ENCODE peak calls at places on chromosomes 1 and 21, in nine cellular contexts. One of them, this sample, is unnamed.

GRCh38 chr1:22330092-22330762 is 121.4 kb upstream of the ZBTB40 start:
- DNase-seq in A549: no peak
- DNase-seq in GM12878: no peak
- DNase-seq in SK-N-SH: no peak
- DNase-seq in GM23338: no peak
- DNase-seq in HL-60: no peak
- DNase-seq in K562: no peak
- DNase-seq in HCT116: no peak
- DNase-seq in HepG2: no peak
- DNase-seq in this sample: no peak

GRCh38 chr21:14759285-14759684 is 213.2 kb upstream of the SAMSN1 start:
- DNase-seq in K562: no peak
- DNase-seq in SK-N-SH: no peak
- DNase-seq in HL-60: no peak
- DNase-seq in HCT116: no peak
- DNase-seq in GM12878: no peak
- DNase-seq in HepG2: no peak
- DNase-seq in A549: no peak
- DNase-seq in GM23338: no peak
- DNase-seq in this sample: no peak

GRCh38 chr1:183163311-183163710 is 22.8 kb upstream of the LAMC2 start:
- DNase-seq in GM23338: no peak
- DNase-seq in GM12878: no peak
- DNase-seq in A549: peak; percentile 68
- DNase-seq in K562: no peak
- DNase-seq in HL-60: no peak
- DNase-seq in HepG2: no peak
- DNase-seq in SK-N-SH: no peak
- DNase-seq in HCT116: peak; percentile 80
- DNase-seq in this sample: peak; percentile 87

GRCh38 chr1:206471993-206472392 is 1.7 kb downstream of the IKBKE start:
- DNase-seq in GM23338: no peak
- DNase-seq in GM12878: no peak
- DNase-seq in HepG2: no peak
- DNase-seq in HCT116: no peak
- DNase-seq in HL-60: no peak
- DNase-seq in K562: no peak
- DNase-seq in A549: no peak
- DNase-seq in SK-N-SH: no peak
- DNase-seq in this sample: no peak

GRCh38 chr1:18481921-18482701 is 1.4 kb downstream of the KLHDC7A start:
- DNase-seq in HCT116: no peak
- DNase-seq in GM23338: no peak
- DNase-seq in SK-N-SH: peak; percentile 61
- DNase-seq in HL-60: no peak
- DNase-seq in GM12878: no peak
- DNase-seq in K562: no peak
- DNase-seq in HepG2: no peak
- DNase-seq in A549: no peak
- DNase-seq in this sample: no peak

GRCh38 chr1:109167114-109167513 is 46.6 kb upstream of the SARS1 start:
- DNase-seq in HL-60: no peak
- DNase-seq in SK-N-SH: no peak
- DNase-seq in GM23338: no peak
- DNase-seq in A549: no peak
- DNase-seq in HepG2: no peak
- DNase-seq in HCT116: no peak
- DNase-seq in GM12878: peak; percentile 74
- DNase-seq in K562: no peak
- DNase-seq in this sample: no peak

GRCh38 chr1:206507395-206508129 is at the start of gene RASSF5:
- DNase-seq in GM12878: no peak
- DNase-seq in K562: peak; percentile 65
- DNase-seq in GM23338: peak; percentile 90
- DNase-seq in HL-60: peak; percentile 41
- DNase-seq in HepG2: no peak
- DNase-seq in A549: peak; percentile 73
- DNase-seq in HCT116: no peak
- DNase-seq in SK-N-SH: peak; percentile 77
- DNase-seq in this sample: no peak

GRCh38 chr1:6688757-6689156 is 12.9 kb downstream of the DNAJC11 start:
- DNase-seq in HCT116: no peak
- DNase-seq in A549: no peak
- DNase-seq in HL-60: no peak
- DNase-seq in GM12878: no peak
- DNase-seq in GM23338: no peak
- DNase-seq in SK-N-SH: no peak
- DNase-seq in HepG2: no peak
- DNase-seq in K562: no peak
- DNase-seq in this sample: no peak

GRCh38 chr1:153627797-153628626 is at the start of gene S100A1:
- DNase-seq in GM12878: no peak
- DNase-seq in HCT116: no peak
- DNase-seq in HL-60: no peak
- DNase-seq in A549: no peak
- DNase-seq in K562: peak; percentile 86
- DNase-seq in GM23338: no peak
- DNase-seq in HepG2: peak; percentile 72
- DNase-seq in SK-N-SH: no peak
- DNase-seq in this sample: no peak

GRCh38 chr1:58713841-58714240 is 14.0 kb upstream of the MYSM1 start:
- DNase-seq in GM12878: no peak
- DNase-seq in HL-60: no peak
- DNase-seq in SK-N-SH: no peak
- DNase-seq in HepG2: no peak
- DNase-seq in K562: no peak
- DNase-seq in HCT116: no peak
- DNase-seq in GM23338: no peak
- DNase-seq in A549: no peak
- DNase-seq in this sample: no peak

GRCh38 chr1:156310962-156311361 is 11.9 kb upstream of the VHLL start:
- DNase-seq in GM12878: no peak
- DNase-seq in HCT116: no peak
- DNase-seq in HepG2: no peak
- DNase-seq in HL-60: peak; percentile 89
- DNase-seq in K562: no peak
- DNase-seq in SK-N-SH: no peak
- DNase-seq in A549: no peak
- DNase-seq in GM23338: no peak
- DNase-seq in this sample: no peak

GRCh38 chr1:156303241-156303640 is 4.1 kb upstream of the VHLL start:
- DNase-seq in K562: no peak
- DNase-seq in SK-N-SH: no peak
- DNase-seq in GM12878: no peak
- DNase-seq in GM23338: no peak
- DNase-seq in HepG2: no peak
- DNase-seq in A549: no peak
- DNase-seq in HCT116: no peak
- DNase-seq in HL-60: no peak
- DNase-seq in this sample: no peak

DNA sequence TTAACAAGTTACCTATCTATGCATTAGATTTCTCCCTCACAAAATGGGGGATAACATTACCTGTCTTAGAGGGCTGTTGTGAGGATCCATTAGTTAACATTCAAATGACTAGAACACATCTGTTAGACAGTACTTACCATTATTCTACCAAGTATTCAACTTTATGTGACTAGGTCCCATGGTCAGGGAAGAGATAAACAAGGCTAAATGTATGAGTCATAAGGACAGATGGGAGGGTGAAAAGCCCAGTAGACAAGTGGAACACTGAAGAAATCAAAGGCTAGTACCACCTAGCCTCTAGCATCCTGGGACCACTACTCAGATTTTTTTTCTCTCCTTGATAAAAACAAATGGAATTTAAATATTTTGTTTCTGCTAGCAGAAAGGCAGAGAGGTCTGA is 9.0 kb upstream of the VHLL start:
- DNase-seq in GM12878: no peak
- DNase-seq in K562: no peak
- DNase-seq in GM23338: no peak
- DNase-seq in SK-N-SH: no peak
- DNase-seq in A549: no peak
- DNase-seq in HCT116: no peak
- DNase-seq in HepG2: no peak
- DNase-seq in HL-60: no peak
- DNase-seq in this sample: no peak
- TF ChIP-seq REST in GM12878: no peak
- TF ChIP-seq REST in K562: no peak
- TF ChIP-seq REST in GM23338: no peak
- TF ChIP-seq REST in SK-N-SH: no peak
- TF ChIP-seq REST in A549: no peak
- TF ChIP-seq REST in HCT116: no peak
- TF ChIP-seq REST in HepG2: no peak
- TF ChIP-seq REST in HL-60: no peak
- TF ChIP-seq REST in this sample: no peak

DNA sequence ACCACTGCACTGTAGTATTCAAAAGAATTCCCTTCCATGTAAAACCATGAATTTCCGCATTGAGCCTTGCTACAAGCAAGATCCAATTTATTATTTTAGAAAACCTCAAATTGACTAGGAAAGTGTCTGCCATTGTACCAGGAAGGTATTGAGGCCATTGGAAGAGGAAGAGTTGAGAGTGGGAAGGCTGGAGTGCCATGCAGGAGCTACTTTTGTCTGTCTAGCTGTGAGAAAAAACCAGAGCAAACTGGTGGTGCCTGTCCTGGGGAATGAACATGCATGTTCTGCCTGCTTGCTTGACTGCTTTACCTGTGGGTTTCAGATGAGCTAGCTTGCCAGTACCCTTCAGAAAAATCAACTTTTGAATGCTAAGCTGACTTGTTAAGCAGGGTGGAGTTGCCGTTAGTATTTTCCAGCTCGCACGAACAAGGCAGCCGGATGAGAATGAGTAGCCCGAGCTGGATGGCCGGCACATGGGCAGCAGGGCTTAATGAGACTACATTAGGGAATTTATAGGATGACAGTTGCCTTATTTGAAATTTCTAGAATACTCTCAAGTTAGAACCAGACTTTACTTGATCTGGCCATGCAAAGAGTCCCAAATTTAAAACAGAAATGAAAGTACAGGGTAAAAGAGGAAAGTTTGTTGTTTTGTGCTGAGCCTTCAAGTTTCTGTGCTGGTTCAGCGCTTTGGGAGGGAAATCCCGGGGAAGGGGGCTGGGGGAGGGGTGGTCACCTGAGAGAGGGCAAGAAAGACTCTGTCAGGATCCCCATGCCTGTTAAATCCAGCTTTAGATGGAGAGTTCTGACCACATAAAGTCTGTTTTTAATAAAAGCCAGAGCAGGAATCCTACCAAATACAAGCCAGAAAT is 29.6 kb upstream of the C1orf105 start:
- DNase-seq in K562: no peak
- DNase-seq in GM12878: peak; percentile 96
- DNase-seq in GM23338: peak; percentile 46
- DNase-seq in A549: no peak
- DNase-seq in HepG2: no peak
- DNase-seq in HCT116: no peak
- DNase-seq in HL-60: no peak
- DNase-seq in SK-N-SH: no peak
- DNase-seq in this sample: no peak
- TF ChIP-seq REST in K562: no peak
- TF ChIP-seq REST in GM12878: no peak
- TF ChIP-seq REST in GM23338: no peak
- TF ChIP-seq REST in A549: no peak
- TF ChIP-seq REST in HepG2: no peak
- TF ChIP-seq REST in HCT116: no peak
- TF ChIP-seq REST in HL-60: no peak
- TF ChIP-seq REST in SK-N-SH: no peak
- TF ChIP-seq REST in this sample: no peak

GRCh38 chr1:226506021-226506420 is 42.5 kb upstream of the STUM start:
- DNase-seq in HL-60: no peak
- DNase-seq in GM23338: no peak
- DNase-seq in GM12878: no peak
- DNase-seq in A549: no peak
- DNase-seq in HepG2: no peak
- DNase-seq in HCT116: no peak
- DNase-seq in SK-N-SH: no peak
- DNase-seq in K562: no peak
- DNase-seq in this sample: no peak

GRCh38 chr1:226506921-226507320 is 41.6 kb upstream of the STUM start:
- DNase-seq in HepG2: no peak
- DNase-seq in A549: no peak
- DNase-seq in GM23338: no peak
- DNase-seq in HCT116: no peak
- DNase-seq in SK-N-SH: no peak
- DNase-seq in HL-60: no peak
- DNase-seq in K562: no peak
- DNase-seq in GM12878: no peak
- DNase-seq in this sample: no peak

GRCh38 chr1:226511296-226511695 is 37.3 kb upstream of the STUM start:
- DNase-seq in HepG2: no peak
- DNase-seq in A549: no peak
- DNase-seq in SK-N-SH: no peak
- DNase-seq in GM12878: no peak
- DNase-seq in K562: no peak
- DNase-seq in GM23338: no peak
- DNase-seq in HCT116: no peak
- DNase-seq in HL-60: no peak
- DNase-seq in this sample: no peak

GRCh38 chr1:226512076-226512728 is 36.4 kb upstream of the STUM start:
- DNase-seq in HCT116: no peak
- DNase-seq in GM23338: no peak
- DNase-seq in K562: no peak
- DNase-seq in SK-N-SH: no peak
- DNase-seq in A549: no peak
- DNase-seq in HepG2: no peak
- DNase-seq in GM12878: no peak
- DNase-seq in HL-60: no peak
- DNase-seq in this sample: no peak

GRCh38 chr1:226510453-226510852 is 38.1 kb upstream of the STUM start:
- DNase-seq in HCT116: no peak
- DNase-seq in A549: no peak
- DNase-seq in K562: no peak
- DNase-seq in HepG2: no peak
- DNase-seq in SK-N-SH: no peak
- DNase-seq in GM12878: no peak
- DNase-seq in GM23338: no peak
- DNase-seq in HL-60: no peak
- DNase-seq in this sample: no peak
- TF ChIP-seq REST in HCT116: no peak
- TF ChIP-seq REST in A549: no peak
- TF ChIP-seq REST in K562: no peak
- TF ChIP-seq REST in HepG2: no peak
- TF ChIP-seq REST in SK-N-SH: no peak
- TF ChIP-seq REST in GM12878: no peak
- TF ChIP-seq REST in GM23338: no peak
- TF ChIP-seq REST in HL-60: no peak
- TF ChIP-seq REST in this sample: no peak

DNA sequence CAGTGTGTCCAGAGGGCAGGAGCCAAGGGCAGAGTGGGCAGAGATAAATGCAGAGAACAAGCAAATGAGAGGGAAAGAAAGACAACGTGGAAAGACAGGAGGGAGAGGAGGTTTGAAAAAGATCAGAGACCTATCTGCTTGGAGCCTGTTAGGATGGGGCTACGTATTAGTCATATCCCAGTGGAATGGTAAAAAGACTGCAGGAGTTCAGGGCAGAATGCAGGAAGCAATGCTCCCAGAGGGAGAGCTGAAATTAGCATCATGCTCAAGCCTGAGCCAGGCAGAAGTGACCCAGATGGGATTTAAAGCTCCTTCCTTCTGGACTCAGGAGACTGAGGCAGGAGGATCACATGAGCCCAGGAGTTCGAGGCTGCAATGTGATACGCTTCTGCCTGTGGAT is 261.3 kb upstream of the CHRM3 start:
- DNase-seq in K562: no peak
- DNase-seq in A549: no peak
- DNase-seq in HL-60: no peak
- DNase-seq in GM12878: no peak
- DNase-seq in SK-N-SH: no peak
- DNase-seq in HepG2: no peak
- DNase-seq in HCT116: no peak
- DNase-seq in GM23338: peak; percentile 61
- DNase-seq in this sample: no peak
- TF ChIP-seq REST in K562: no peak
- TF ChIP-seq REST in A549: no peak
- TF ChIP-seq REST in HL-60: no peak
- TF ChIP-seq REST in GM12878: no peak
- TF ChIP-seq REST in SK-N-SH: no peak
- TF ChIP-seq REST in HepG2: no peak
- TF ChIP-seq REST in HCT116: no peak
- TF ChIP-seq REST in GM23338: no peak
- TF ChIP-seq REST in this sample: no peak